ENCODE peak calls at places on chromosomes 3 and 15, in six cellular contexts. P, D, J, Z, N and T are unnamed samples. For H3K4me1 and H3K9me3, the result is how much of the 10 kb centered on the place peaks cover.

GRCh38 chr3:45553469-45553974 is 41.0 kb upstream of the LIMD1 start:
- DNase-seq in J (peak), D (peak), Z (no peak), P (peak), N (no peak), T (peak)

GRCh38 chr3:38835939-38836338 is 19.9 kb upstream of the SCN10A start:
- DNase-seq in J (no peak), N (no peak), P (no peak), D (no peak), Z (no peak), T (no peak)

GRCh38 chr15:52787549-52788098 is 2.5 kb downstream of the ONECUT1 start:
- DNase-seq in N (no peak), D (no peak), Z (no peak), J (no peak), P (no peak), T (no peak)

GRCh38 chr3:36679384-36680200 is 84.8 kb downstream of the DCLK3 start:
- DNase-seq in Z (no peak), D (no peak), P (no peak), N (no peak), J (peak), T (no peak)

GRCh38 chr3:112974894-112975293 is at the start of gene CD200R1:
- DNase-seq in Z (no peak), J (no peak), P (no peak), D (no peak), N (no peak), T (no peak)

GRCh38 chr3:79490165-79491028 is 277.4 kb downstream of the ROBO1 start:
- DNase-seq in J (no peak), N (no peak), P (peak), Z (no peak), D (peak), T (peak)

GRCh38 chr3:127691494-127691893 is 18.7 kb downstream of the ABTB1 start:
- DNase-seq in J (no peak), N (no peak), D (peak), Z (no peak), P (no peak), T (peak)

GRCh38 chr3:155339052-155339451 is 45.6 kb upstream of the STRIT1 start:
- DNase-seq in Z (no peak), P (no peak), D (no peak), J (no peak), N (no peak), T (no peak)

GRCh38 chr3:141030296-141030695 is 20.9 kb upstream of the SPSB4 start:
- DNase-seq in Z (no peak), J (no peak), N (no peak), D (no peak), P (no peak), T (no peak)

GRCh38 chr15:100032358-100033080 is 299.3 kb upstream of the LYSMD4 start:
- DNase-seq in N (no peak), P (no peak), D (no peak), J (peak), Z (no peak), T (no peak)

GRCh38 chr15:71252036-71252898 is 137.0 kb downstream of the THSD4 start:
- DNase-seq in Z (no peak), J (peak), N (no peak), D (no peak), P (peak), T (no peak)

GRCh38 chr15:81239190-81239589 is 42.5 kb downstream of the IL16 start:
- DNase-seq in D (no peak), J (no peak), P (no peak), Z (no peak), N (no peak), T (no peak)

GRCh38 chr3:112670824-112671223 is 29.9 kb upstream of the CCDC80 start:
- DNase-seq in P (no peak), D (no peak), N (no peak), J (no peak), Z (no peak), T (no peak)

GRCh38 chr15:69881310-69881660 is 216.4 kb downstream of the TLE3 start:
- DNase-seq in J (peak), D (no peak), P (no peak), N (no peak), Z (no peak), T (no peak)

GRCh38 chr3:20657566-20657965 is 471.6 kb upstream of the SGO1 start:
- DNase-seq in P (no peak), J (no peak), Z (no peak), N (no peak), D (no peak), T (no peak)

GRCh38 chr15:79218588-79219200 is 63.8 kb upstream of the ANKRD34C start:
- DNase-seq in J (peak), N (no peak), P (no peak), Z (no peak), D (no peak), T (no peak)

GRCh38 chr3:132721479-132722164 is 587 bp downstream of the NPHP3 start:
- DNase-seq in N (no peak), J (peak), Z (no peak), P (peak), D (peak), T (peak)

GRCh38 chr15:52318729-52319500 is 23.3 kb upstream of the MYO5C start:
- DNase-seq in P (no peak), J (no peak), Z (no peak), N (no peak), D (peak), T (peak)

GRCh38 chr15:85044251-85044853 is 62.7 kb downstream of the PDE8A start:
- DNase-seq in P (peak), Z (peak), N (peak), D (no peak), J (peak), T (no peak)

GRCh38 chr3:49492969-49493368 is 22.9 kb downstream of the DAG1 start:
- DNase-seq in P (no peak), N (no peak), J (no peak), D (no peak), Z (no peak), T (no peak)

GRCh38 chr3:108450444-108450843 is 60.0 kb downstream of the MYH15 start:
- DNase-seq in D (no peak), J (no peak), P (no peak), N (no peak), Z (no peak), T (no peak)

GRCh38 chr3:173583496-173583895 is 186.0 kb downstream of the NLGN1 start:
- DNase-seq in N (no peak), P (no peak), J (no peak), D (no peak), Z (no peak), T (no peak)

GRCh38 chr15:66269326-66270090 is 16.0 kb upstream of the MEGF11 start:
- DNase-seq in D (no peak), J (peak), Z (no peak), P (no peak), N (no peak), T (no peak)

GRCh38 chr15:83526319-83526718 is 79.2 kb downstream of the SH3GL3 start:
- DNase-seq in N (no peak), J (no peak), Z (no peak), D (no peak), P (no peak), T (no peak)

GRCh38 chr3:63343674-63344073 is 65.6 kb downstream of the SYNPR start:
- DNase-seq in Z (no peak), J (peak), N (no peak), D (peak), P (peak), T (peak)

GRCh38 chr3:54358327-54358726 is 236.0 kb downstream of the CACNA2D3 start:
- DNase-seq in Z (no peak), P (peak), J (no peak), N (no peak), D (no peak), T (peak)

GRCh38 chr3:80439490-80439889 is 671.7 kb upstream of the ROBO1 start:
- DNase-seq in Z (no peak), N (no peak), P (no peak), D (no peak), J (no peak), T (no peak)

GRCh38 chr3:114624047-114624445 is 330.2 kb downstream of the TIGIT start:
- DNase-seq in Z (no peak), D (peak), P (peak), J (no peak), N (no peak), T (peak)

GRCh38 chr3:47452460-47453215 is 23.1 kb downstream of the SCAP start:
- DNase-seq in Z (no peak), D (no peak), N (no peak), J (no peak), P (no peak), T (no peak)

GRCh38 chr15:74205593-74205969 is 3.0 kb upstream of the STRA6 start:
- DNase-seq in N (no peak), J (no peak), Z (no peak), P (no peak), D (no peak), T (no peak)
- H3K4me1 ChIP-seq in N (under half), J (under half), Z (under half), P (under half), D (under half), T (under half)

GRCh38 chr15:33091983-33092688 is 102.4 kb downstream of the FMN1 start:
- DNase-seq in Z (peak), D (no peak), N (no peak), P (no peak), J (no peak), T (no peak)
- H3K4me3 ChIP-seq in Z (no peak), D (no peak), N (peak), P (no peak), J (no peak), T (no peak)

DNA sequence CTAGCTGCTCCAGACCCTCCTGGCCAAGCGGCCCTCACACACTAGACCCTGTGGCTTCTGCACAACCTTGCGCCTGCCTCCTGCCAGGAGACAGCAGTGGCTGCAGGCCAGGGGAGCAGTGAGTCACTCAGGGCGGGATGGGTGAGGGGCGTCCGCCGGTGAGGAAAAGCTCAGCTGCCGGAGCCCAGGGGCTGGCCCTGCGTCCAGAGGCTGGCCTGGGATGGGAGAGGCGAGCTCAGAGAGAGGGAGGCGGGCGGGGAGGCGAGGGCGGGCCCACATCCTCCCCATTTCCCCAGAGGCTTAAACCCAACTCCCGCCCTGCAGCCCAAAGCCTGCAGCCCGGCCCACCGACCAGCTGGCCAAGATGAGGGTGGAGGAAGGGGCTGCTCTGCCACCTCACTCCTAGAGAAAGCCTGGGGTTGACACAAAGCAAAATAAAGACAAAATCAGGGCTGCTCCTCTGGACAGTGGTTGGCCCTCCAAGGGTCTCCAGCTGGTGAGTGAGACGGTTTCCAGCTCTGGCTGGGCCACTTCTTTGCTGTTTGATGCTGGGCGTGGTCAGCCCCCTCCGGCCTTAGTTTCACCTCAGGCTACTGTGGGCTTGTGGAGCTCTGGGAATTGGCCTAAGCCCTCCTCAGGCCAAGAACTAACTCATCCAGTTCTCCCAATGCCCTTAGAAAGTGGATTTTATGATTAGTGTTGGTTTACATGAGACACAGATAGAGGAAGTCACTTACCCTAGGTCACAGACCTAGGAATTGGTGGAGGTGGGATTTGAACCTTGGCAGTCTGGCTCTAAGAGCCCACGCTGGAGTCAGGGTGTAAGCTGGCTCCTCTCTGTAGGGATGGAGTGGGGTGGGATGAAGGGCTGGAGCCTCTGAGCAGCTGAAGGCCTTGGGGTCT is 50.6 kb downstream of the IQSEC1 start:
- DNase-seq in P (peak), J (peak), D (peak), N (no peak), Z (no peak), T (peak)
- H3K9me3 ChIP-seq in P (under half), J (under half), D (under half), N (under half), Z (under half), T (under half)

DNA sequence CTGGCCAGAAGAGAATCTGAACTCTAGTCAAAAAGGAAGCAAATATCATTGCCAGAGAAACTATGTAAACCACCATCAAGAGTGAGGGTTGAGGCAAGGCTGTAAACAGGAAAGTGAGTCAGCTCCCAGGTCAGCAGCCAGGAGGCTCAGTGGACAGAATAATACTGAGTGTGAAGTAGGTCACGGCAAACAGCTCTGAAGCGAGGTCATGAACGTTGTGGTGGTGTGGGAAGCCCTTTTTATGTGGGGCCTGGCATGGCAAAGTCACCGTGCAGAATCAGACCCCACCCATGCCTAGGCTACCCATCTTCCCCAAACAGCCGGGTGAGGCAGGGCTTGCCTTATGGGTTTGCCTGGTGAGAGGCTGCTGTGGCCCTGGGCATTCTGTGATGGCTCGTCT is 43.9 kb downstream of the THBS1 start:
- DNase-seq in Z (peak), N (peak), P (peak), D (peak), J (peak), T (peak)
- H3K4me1 ChIP-seq in Z (half or more), N (half or more), P (under half), D (half or more), J (half or more), T (under half)

GRCh38 chr3:196662033-196662432 is 22.5 kb downstream of the NRROS start:
- DNase-seq in P (no peak), N (no peak), J (no peak), Z (no peak), D (no peak), T (no peak)

GRCh38 chr3:196662711-196663571 is 23.4 kb downstream of the NRROS start:
- DNase-seq in D (no peak), J (no peak), N (no peak), Z (no peak), P (no peak), T (no peak)

GRCh38 chr3:196670335-196670734 is 30.8 kb downstream of the NRROS start:
- DNase-seq in N (no peak), D (no peak), P (no peak), Z (no peak), J (no peak), T (peak)

GRCh38 chr3:196667056-196667844 is 27.8 kb downstream of the NRROS start:
- DNase-seq in Z (no peak), D (no peak), P (no peak), J (no peak), N (no peak), T (no peak)

GRCh38 chr3:196666001-196666867 is 26.7 kb downstream of the NRROS start:
- DNase-seq in D (no peak), P (no peak), N (no peak), Z (no peak), J (peak), T (no peak)
- H3K4me3 ChIP-seq in D (no peak), P (no peak), N (no peak), Z (no peak), J (no peak), T (no peak)

DNA sequence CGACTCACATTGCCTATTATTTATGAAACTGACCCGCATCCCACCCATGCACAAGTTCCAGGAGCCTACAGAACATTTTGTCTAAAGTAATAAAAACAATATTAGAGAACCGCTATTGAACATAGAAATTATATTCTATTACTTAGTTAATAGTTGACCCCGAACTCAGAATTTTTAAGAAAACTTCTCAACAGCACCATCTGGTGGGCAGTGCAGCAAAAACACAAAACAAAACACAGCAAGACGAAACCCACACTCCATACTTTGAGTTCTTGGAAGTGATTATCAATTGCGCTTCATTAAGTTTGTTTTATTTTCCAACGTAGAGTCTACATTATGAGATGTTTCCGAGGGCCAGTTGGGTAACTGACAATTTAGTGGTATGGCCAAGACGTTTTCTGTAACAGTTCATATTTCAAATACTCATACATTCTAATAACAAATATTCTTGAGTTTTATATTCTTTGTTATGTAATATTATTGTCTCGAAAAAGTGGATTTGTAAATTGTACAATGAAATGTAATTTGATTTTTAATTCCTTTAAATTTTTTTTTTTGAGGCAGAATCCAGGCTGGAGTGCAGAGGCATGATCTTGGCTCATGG is 24.0 kb upstream of the C3orf70 start:
- DNase-seq in Z (no peak), P (peak), J (peak), N (no peak), D (no peak), T (peak)
- H3K9me3 ChIP-seq in Z (under half), P (under half), J (under half), N (under half), D (under half), T (under half)

GRCh38 chr15:43794269-43795037 is 2.3 kb downstream of the SERF2 start:
- DNase-seq in D (no peak), N (no peak), J (no peak), P (no peak), Z (no peak), T (no peak)
- H3K4me1 ChIP-seq in D (half or more), N (under half), J (half or more), P (under half), Z (under half), T (under half)

DNA sequence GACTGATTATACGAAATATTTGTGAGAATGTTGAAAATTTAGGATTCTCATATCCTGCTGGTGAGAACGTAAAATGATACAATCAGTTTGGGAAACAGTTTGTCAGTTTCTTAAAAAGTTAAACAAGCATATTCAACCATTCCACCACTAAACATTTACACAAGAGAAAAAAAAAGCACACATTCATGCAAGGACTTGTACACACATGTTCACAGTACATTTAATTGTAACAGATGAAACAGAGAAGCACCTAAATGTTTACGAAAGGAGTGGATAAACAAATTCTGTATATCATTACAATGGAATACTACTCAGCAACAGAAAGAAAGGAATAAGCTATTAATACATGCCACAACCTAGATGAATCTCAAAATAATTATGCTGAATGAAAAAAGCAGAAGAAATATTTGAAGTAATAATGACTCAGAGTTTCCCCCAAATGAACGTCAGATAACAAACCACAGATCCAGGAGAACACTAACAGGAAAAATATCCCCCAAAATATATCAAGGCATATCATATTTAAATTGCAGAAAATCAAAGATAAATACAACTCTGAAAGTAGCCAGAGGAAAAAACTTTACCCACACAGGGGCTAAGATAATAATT is 14.3 kb downstream of the ANKRD28 start:
- DNase-seq in P (no peak), J (peak), N (no peak), D (no peak), Z (no peak), T (no peak)
- H3K4me3 ChIP-seq in P (no peak), J (no peak), N (no peak), D (no peak), Z (no peak), T (no peak)

DNA sequence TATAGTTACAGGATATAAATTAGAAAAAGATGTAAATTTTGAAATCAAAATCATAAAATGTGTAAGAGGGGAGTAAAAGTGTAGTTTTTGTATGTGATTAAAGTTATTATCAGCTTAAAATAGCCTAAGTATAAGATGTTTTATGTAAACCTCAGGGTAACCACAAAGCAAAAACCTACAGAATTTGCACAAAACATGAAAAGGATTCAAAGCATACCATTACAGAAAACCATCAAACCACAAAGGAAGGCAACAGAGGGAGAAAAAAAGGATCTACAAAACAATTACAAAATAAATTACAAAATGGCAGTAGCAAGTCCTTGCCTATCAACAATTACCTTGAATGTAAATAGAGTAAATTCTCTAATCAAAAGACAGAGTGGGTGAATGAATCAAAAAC is 36.7 kb upstream of the MYLK start:
- DNase-seq in N (no peak), P (no peak), J (no peak), D (no peak), Z (no peak), T (no peak)
- H3K9me3 ChIP-seq in N (under half), P (under half), J (under half), D (under half), Z (under half), T (under half)